ENCODE peak calls at places on chromosomes 4 and X, in six cellular contexts. V is GM12878, W is K562, P is endothelial cell of umbilical vein, H is A549, S is HepG2. N is an unnamed sample.

GRCh38 chr4:42123071-42123644 is 29.3 kb downstream of the BEND4 start:
- DNase-seq in V (no peak), W (no peak), P (no peak), H (no peak), S (no peak), N (no peak)

GRCh38 chr4:56704074-56704473 is 23.0 kb upstream of the HOPX start:
- DNase-seq in V (no peak), W (no peak), P (no peak), H (no peak), S (no peak), N (no peak)

GRCh38 chr4:48943387-48943786 is 36.8 kb upstream of the OCIAD2 start:
- DNase-seq in V (no peak), W (peak), P (no peak), H (peak), S (peak), N (no peak)

GRCh38 chr4:63717384-63717783 is 691.9 kb downstream of the TECRL start:
- DNase-seq in V (peak), W (no peak), P (no peak), H (peak), S (peak), N (peak)

GRCh38 chr4:123072060-123072459 is 149.7 kb upstream of the NUDT6 start:
- DNase-seq in V (no peak), W (no peak), P (no peak), H (no peak), S (no peak), N (no peak)

GRCh38 chrX:102067966-102068723 is 57.3 kb upstream of the TCEAL2 start:
- DNase-seq in V (peak), W (peak), P (peak), H (peak), S (peak), N (peak)

GRCh38 chrX:46683023-46683422 is 75.9 kb downstream of the SLC9A7 start:
- DNase-seq in V (no peak), W (no peak), P (no peak), H (peak), S (peak), N (no peak)

GRCh38 chr4:150385606-150386005 is 196.3 kb upstream of the MAB21L2 start:
- DNase-seq in V (no peak), W (no peak), P (peak), H (no peak), S (no peak), N (peak)

GRCh38 chr4:94827481-94828110 is 69.8 kb downstream of the BMPR1B start:
- DNase-seq in V (no peak), W (peak), P (peak), H (peak), S (no peak), N (no peak)

GRCh38 chr4:53905935-53906377 is 158.4 kb downstream of the CHIC2 start:
- DNase-seq in V (peak), W (no peak), P (no peak), H (peak), S (peak), N (peak)

GRCh38 chr4:152327606-152328453 is 208.1 kb downstream of the FBXW7 start:
- DNase-seq in V (no peak), W (no peak), P (no peak), H (no peak), S (no peak), N (no peak)

GRCh38 chr4:749771-750666 is 44.4 kb downstream of the PCGF3 start:
- DNase-seq in V (no peak), W (no peak), P (peak), H (no peak), S (no peak), N (no peak)

DNA sequence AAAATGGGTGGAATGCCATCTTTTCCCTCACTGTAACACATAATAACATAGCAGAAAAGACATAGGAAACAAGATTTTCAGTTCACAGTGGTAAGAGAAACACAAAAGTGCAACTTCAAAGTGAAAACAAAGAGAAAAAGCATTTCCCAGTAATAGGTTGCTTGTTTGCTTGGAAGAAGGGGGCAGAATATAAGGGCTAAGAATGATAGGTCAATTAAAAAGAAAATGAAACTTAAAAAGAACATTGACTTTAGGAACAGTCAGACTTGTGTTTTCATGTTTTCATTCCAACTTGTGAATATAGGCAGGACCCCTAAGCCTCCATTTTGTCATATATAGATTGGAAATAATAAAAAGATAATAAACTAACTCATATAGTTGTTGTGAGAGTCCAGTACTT is 168.2 kb upstream of the PPP3CA start:
- DNase-seq in V (no peak), W (no peak), P (no peak), H (no peak), S (no peak), N (no peak)
- TF ChIP-seq MYC in V (no peak), W (no peak), P (no peak), H (no peak), S (no peak), N (no peak)

GRCh38 chr4:2802618-2803531 is 10.0 kb downstream of the SH3BP2 start:
- DNase-seq in V (no peak), W (no peak), P (no peak), H (no peak), S (no peak), N (no peak)

GRCh38 chr4:2798399-2799301 is 5.8 kb downstream of the SH3BP2 start:
- DNase-seq in V (no peak), W (no peak), P (peak), H (no peak), S (no peak), N (peak)

GRCh38 chr4:2799971-2800690 is 7.2 kb downstream of the SH3BP2 start:
- DNase-seq in V (no peak), W (no peak), P (no peak), H (no peak), S (no peak), N (peak)

GRCh38 chr4:2799444-2799911 is 6.6 kb downstream of the SH3BP2 start:
- DNase-seq in V (no peak), W (no peak), P (no peak), H (no peak), S (no peak), N (peak)

GRCh38 chr4:2800691-2801596 is 8.1 kb downstream of the SH3BP2 start:
- DNase-seq in V (peak), W (peak), P (peak), H (no peak), S (peak), N (peak)
- TF ChIP-seq POLR2A in V (no peak), W (no peak), P (no peak), H (no peak), S (peak), N (no peak)

DNA sequence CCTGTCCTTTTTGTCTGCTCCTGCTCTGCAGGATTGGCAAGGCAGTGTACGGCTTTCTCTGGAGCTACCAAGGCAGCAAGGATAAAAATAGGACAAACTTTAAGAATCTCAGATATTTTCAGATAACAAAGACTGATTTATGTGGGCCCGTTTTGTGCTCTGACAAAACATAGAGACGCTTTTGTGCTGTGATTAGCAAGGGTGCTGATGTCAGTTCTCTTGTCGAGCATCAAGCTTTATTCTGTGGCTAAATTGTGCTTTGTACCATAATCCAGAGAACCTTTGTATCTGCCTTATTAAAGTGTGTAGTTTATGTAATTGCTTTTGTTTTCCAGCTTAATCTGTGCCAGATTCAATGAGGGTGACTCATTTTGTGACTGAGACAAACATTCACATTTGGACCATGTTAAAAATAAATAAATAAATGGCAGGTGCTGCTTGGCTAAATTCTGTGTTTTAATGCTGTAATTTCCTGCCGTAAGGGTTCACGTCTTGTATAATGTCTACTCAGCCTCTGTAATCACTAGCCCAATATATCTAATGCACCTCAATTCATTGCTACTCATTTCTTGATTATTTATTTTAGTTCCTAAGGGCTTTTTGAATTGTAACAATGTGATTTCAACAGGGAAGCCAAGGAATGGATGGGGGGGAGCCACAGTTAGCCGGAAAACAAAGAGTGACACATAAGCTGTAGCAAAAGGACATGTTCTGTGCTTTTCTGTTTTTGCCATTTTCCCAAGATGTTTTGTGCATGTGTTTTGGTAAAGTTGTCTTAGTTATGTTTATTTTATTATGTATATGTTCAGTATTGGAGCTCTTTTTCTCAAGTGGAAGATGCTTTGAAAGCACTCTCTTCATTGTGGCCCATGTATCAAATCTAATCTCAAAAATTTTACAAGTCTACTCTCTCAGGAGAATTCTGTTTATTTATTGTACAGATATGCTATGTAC is 75.1 kb downstream of the GAB1 start:
- DNase-seq in V (no peak), W (no peak), P (peak), H (no peak), S (no peak), N (no peak)
- TF ChIP-seq MYC in V (no peak), W (no peak), P (no peak), H (no peak), S (no peak), N (no peak)

GRCh38 chr4:106929248-106929647 is 106.9 kb downstream of the DKK2 start:
- DNase-seq in V (no peak), W (no peak), P (no peak), H (no peak), S (no peak), N (no peak)
- TF ChIP-seq POLR2A in V (no peak), W (no peak), P (no peak), H (no peak), S (no peak), N (no peak)

GRCh38 chrX:141468940-141469339 is 115.6 kb downstream of the SPANXA1 start:
- DNase-seq in V (no peak), W (no peak), P (peak), H (peak), S (no peak), N (no peak)
- TF ChIP-seq MYC in V (no peak), W (no peak), P (no peak), H (no peak), S (no peak), N (no peak)

GRCh38 chrX:23667239-23668177 is at the start of gene PRDX4:
- DNase-seq in V (peak), W (peak), P (peak), H (peak), S (peak), N (peak)
- TF ChIP-seq POLR2A in V (peak), W (peak), P (peak), H (peak), S (peak), N (peak)

DNA sequence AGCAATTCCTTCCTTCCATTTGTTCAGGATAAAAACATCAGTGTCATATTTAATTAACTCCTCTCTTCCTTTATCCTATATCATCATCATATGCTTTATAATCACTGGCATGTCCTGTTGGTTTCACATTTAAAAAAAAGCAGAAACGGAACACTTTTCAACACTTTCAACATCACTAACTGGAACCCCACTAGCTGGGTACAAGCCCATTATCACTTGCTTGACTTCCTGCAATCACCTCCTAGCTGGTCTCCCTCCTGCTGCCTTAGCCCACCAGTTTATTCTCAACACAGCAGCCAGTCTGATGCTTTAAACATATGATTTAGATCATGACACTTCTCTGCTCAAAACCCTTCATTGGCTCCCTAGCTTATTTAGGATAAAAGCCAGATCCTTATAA is 116.4 kb upstream of the LSM6 start:
- DNase-seq in V (peak), W (no peak), P (no peak), H (no peak), S (no peak), N (peak)
- TF ChIP-seq MYC in V (no peak), W (no peak), P (no peak), H (no peak), S (no peak), N (no peak)

GRCh38 chr4:140645614-140646412 is 77.1 kb upstream of the UCP1 start:
- DNase-seq in V (no peak), W (no peak), P (no peak), H (no peak), S (peak), N (no peak)

GRCh38 chr4:140645196-140645595 is 76.4 kb upstream of the UCP1 start:
- DNase-seq in V (no peak), W (no peak), P (no peak), H (no peak), S (no peak), N (no peak)

GRCh38 chr4:140643571-140644055 is 74.9 kb upstream of the UCP1 start:
- DNase-seq in V (no peak), W (no peak), P (no peak), H (no peak), S (no peak), N (no peak)

GRCh38 chr4:140642674-140643437 is 74.1 kb upstream of the UCP1 start:
- DNase-seq in V (no peak), W (no peak), P (no peak), H (no peak), S (no peak), N (no peak)

DNA sequence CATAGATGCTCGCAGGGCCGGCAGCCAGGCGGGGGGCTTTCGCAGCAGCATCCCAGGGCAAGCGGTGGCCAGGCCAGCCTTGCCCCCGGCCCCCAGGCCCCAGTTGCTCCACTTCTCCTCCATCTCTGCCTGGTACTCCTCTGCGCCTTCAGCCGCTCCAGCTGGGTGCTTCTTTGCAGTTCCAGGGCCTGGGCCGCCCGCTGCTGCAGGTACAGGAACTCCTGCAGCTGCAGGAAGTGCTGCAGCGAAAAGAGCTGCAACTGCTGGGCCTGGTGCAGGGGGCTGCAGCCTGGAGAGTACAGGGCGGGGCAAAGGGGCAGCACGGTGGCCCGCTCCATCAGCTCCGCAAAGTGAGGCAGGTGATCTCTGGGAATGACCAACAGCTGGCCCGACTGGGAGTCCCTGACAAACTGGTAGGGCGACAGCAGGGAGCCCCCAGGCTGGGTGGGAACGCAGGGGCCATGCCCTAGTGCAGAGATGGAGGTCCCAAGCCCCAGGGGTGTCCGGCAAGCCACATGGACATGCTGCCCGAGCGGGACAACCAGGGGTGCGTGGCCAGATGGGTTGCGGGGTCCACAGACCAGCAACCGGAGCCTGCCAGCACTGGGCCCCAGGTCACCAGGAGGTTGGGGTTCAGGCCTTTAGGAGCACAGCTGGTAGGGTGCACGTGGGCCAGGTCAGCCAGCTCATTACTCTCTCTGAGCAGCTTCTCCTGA is 75.9 kb upstream of the UCP1 start:
- DNase-seq in V (no peak), W (no peak), P (no peak), H (no peak), S (no peak), N (no peak)
- TF ChIP-seq POLR2A in V (no peak), W (no peak), P (no peak), H (no peak), S (no peak), N (no peak)

GRCh38 chrX:68868902-68869800 is 40.3 kb downstream of the EFNB1 start:
- DNase-seq in V (no peak), W (no peak), P (no peak), H (peak), S (no peak), N (no peak)

GRCh38 chrX:68870357-68870756 is 41.5 kb downstream of the EFNB1 start:
- DNase-seq in V (no peak), W (no peak), P (no peak), H (no peak), S (no peak), N (no peak)

GRCh38 chrX:68868316-68868715 is 39.5 kb downstream of the EFNB1 start:
- DNase-seq in V (no peak), W (no peak), P (no peak), H (no peak), S (no peak), N (no peak)

GRCh38 chrX:68865300-68865699 is 36.5 kb downstream of the EFNB1 start:
- DNase-seq in V (no peak), W (no peak), P (no peak), H (no peak), S (no peak), N (peak)

GRCh38 chrX:68867458-68868166 is 38.8 kb downstream of the EFNB1 start:
- DNase-seq in V (no peak), W (no peak), P (no peak), H (no peak), S (no peak), N (peak)
- TF ChIP-seq MYC in V (no peak), W (no peak), P (no peak), H (no peak), S (no peak), N (no peak)

N was measured in NB4.